ENCODE peak calls at places on chromosomes 6 and 20, in nine cellular contexts. One of them, this sample, is unnamed.
A peak's percentile ranks its signal among the peaks of the same experiment; 100 is the strongest.

GRCh38 chr20:2314759-2315439 is 19.1 kb downstream of the TGM3 start:
- DNase-seq in head of caudate nucleus: no peak
- DNase-seq in mesendoderm: peak; percentile 51
- DNase-seq in T-helper 2 cell: no peak
- DNase-seq in activated naive CD4-positive, alpha-beta T cell treated with anti-CD3 and anti-CD28 coated beads, Interleukin-2, amount 50 U/mL, for 72 hours: no peak
- DNase-seq in mesenteric fat pad: no peak
- DNase-seq in amniotic stem cell: no peak
- DNase-seq in aorta: no peak
- DNase-seq in psoas muscle: peak; percentile 72
- DNase-seq in this sample: peak; percentile 68

GRCh38 chr6:111874030-111874425 is 776 bp upstream of the FYN start:
- DNase-seq in head of caudate nucleus: no peak
- DNase-seq in mesendoderm: no peak
- DNase-seq in T-helper 2 cell: peak; percentile 58
- DNase-seq in activated naive CD4-positive, alpha-beta T cell treated with anti-CD3 and anti-CD28 coated beads, Interleukin-2, amount 50 U/mL, for 72 hours: no peak
- DNase-seq in mesenteric fat pad: no peak
- DNase-seq in amniotic stem cell: no peak
- DNase-seq in aorta: no peak
- DNase-seq in psoas muscle: peak; percentile 27
- DNase-seq in this sample: peak; percentile 24

GRCh38 chr20:36004045-36004444 is 35.7 kb downstream of the CNBD2 start:
- DNase-seq in head of caudate nucleus: no peak
- DNase-seq in mesendoderm: no peak
- DNase-seq in T-helper 2 cell: no peak
- DNase-seq in activated naive CD4-positive, alpha-beta T cell treated with anti-CD3 and anti-CD28 coated beads, Interleukin-2, amount 50 U/mL, for 72 hours: no peak
- DNase-seq in mesenteric fat pad: peak; percentile 24
- DNase-seq in amniotic stem cell: no peak
- DNase-seq in aorta: no peak
- DNase-seq in psoas muscle: no peak
- DNase-seq in this sample: no peak

GRCh38 chr6:33980176-33980805 is 165.6 kb downstream of the GRM4 start:
- DNase-seq in head of caudate nucleus: no peak
- DNase-seq in mesendoderm: no peak
- DNase-seq in T-helper 2 cell: no peak
- DNase-seq in activated naive CD4-positive, alpha-beta T cell treated with anti-CD3 and anti-CD28 coated beads, Interleukin-2, amount 50 U/mL, for 72 hours: peak; percentile 26
- DNase-seq in mesenteric fat pad: peak; percentile 77
- DNase-seq in amniotic stem cell: no peak
- DNase-seq in aorta: no peak
- DNase-seq in psoas muscle: no peak
- DNase-seq in this sample: peak; percentile 29

GRCh38 chr20:46363874-46364669 is 42.3 kb downstream of the ELMO2 start:
- DNase-seq in head of caudate nucleus: peak; percentile 93
- DNase-seq in mesendoderm: peak; percentile 96
- DNase-seq in T-helper 2 cell: peak; percentile 74
- DNase-seq in activated naive CD4-positive, alpha-beta T cell treated with anti-CD3 and anti-CD28 coated beads, Interleukin-2, amount 50 U/mL, for 72 hours: peak; percentile 91
- DNase-seq in mesenteric fat pad: peak; percentile 97
- DNase-seq in amniotic stem cell: peak; percentile 72
- DNase-seq in aorta: peak; percentile 97
- DNase-seq in psoas muscle: peak; percentile 87
- DNase-seq in this sample: peak; percentile 90

GRCh38 chr20:46359233-46359751 is 47.1 kb downstream of the ELMO2 start:
- DNase-seq in head of caudate nucleus: no peak
- DNase-seq in mesendoderm: no peak
- DNase-seq in T-helper 2 cell: no peak
- DNase-seq in activated naive CD4-positive, alpha-beta T cell treated with anti-CD3 and anti-CD28 coated beads, Interleukin-2, amount 50 U/mL, for 72 hours: no peak
- DNase-seq in mesenteric fat pad: no peak
- DNase-seq in amniotic stem cell: no peak
- DNase-seq in aorta: no peak
- DNase-seq in psoas muscle: no peak
- DNase-seq in this sample: no peak

GRCh38 chr6:133977983-133978895 is 25.2 kb downstream of the TBPL1 start:
- DNase-seq in head of caudate nucleus: no peak
- DNase-seq in mesendoderm: no peak
- DNase-seq in T-helper 2 cell: no peak
- DNase-seq in activated naive CD4-positive, alpha-beta T cell treated with anti-CD3 and anti-CD28 coated beads, Interleukin-2, amount 50 U/mL, for 72 hours: no peak
- DNase-seq in mesenteric fat pad: no peak
- DNase-seq in amniotic stem cell: no peak
- DNase-seq in aorta: no peak
- DNase-seq in psoas muscle: no peak
- DNase-seq in this sample: no peak

GRCh38 chr6:64733433-64733832 is 973.6 kb downstream of the EYS start:
- DNase-seq in head of caudate nucleus: no peak
- DNase-seq in mesendoderm: peak; percentile 33
- DNase-seq in T-helper 2 cell: no peak
- DNase-seq in activated naive CD4-positive, alpha-beta T cell treated with anti-CD3 and anti-CD28 coated beads, Interleukin-2, amount 50 U/mL, for 72 hours: no peak
- DNase-seq in mesenteric fat pad: no peak
- DNase-seq in amniotic stem cell: no peak
- DNase-seq in aorta: no peak
- DNase-seq in psoas muscle: no peak
- DNase-seq in this sample: no peak

GRCh38 chr20:59153355-59153681 is 10.3 kb upstream of the ZNF831 start:
- DNase-seq in head of caudate nucleus: peak; percentile 80
- DNase-seq in mesendoderm: no peak
- DNase-seq in T-helper 2 cell: no peak
- DNase-seq in activated naive CD4-positive, alpha-beta T cell treated with anti-CD3 and anti-CD28 coated beads, Interleukin-2, amount 50 U/mL, for 72 hours: no peak
- DNase-seq in mesenteric fat pad: no peak
- DNase-seq in amniotic stem cell: no peak
- DNase-seq in aorta: peak; percentile 89
- DNase-seq in psoas muscle: peak; percentile 73
- DNase-seq in this sample: peak; percentile 51

GRCh38 chr6:137631323-137631722 is 137.1 kb upstream of the OLIG3 start:
- DNase-seq in head of caudate nucleus: no peak
- DNase-seq in mesendoderm: peak; percentile 18
- DNase-seq in T-helper 2 cell: no peak
- DNase-seq in activated naive CD4-positive, alpha-beta T cell treated with anti-CD3 and anti-CD28 coated beads, Interleukin-2, amount 50 U/mL, for 72 hours: no peak
- DNase-seq in mesenteric fat pad: no peak
- DNase-seq in amniotic stem cell: no peak
- DNase-seq in aorta: no peak
- DNase-seq in psoas muscle: no peak
- DNase-seq in this sample: no peak

GRCh38 chr6:170080828-170081368 is 210.0 kb downstream of the DLL1 start:
- DNase-seq in head of caudate nucleus: peak; percentile 63
- DNase-seq in mesendoderm: no peak
- DNase-seq in T-helper 2 cell: no peak
- DNase-seq in activated naive CD4-positive, alpha-beta T cell treated with anti-CD3 and anti-CD28 coated beads, Interleukin-2, amount 50 U/mL, for 72 hours: no peak
- DNase-seq in mesenteric fat pad: peak; percentile 83
- DNase-seq in amniotic stem cell: no peak
- DNase-seq in aorta: peak; percentile 74
- DNase-seq in psoas muscle: no peak
- DNase-seq in this sample: no peak

GRCh38 chr6:24926639-24927038 is 9.1 kb downstream of the RIPOR2 start:
- DNase-seq in head of caudate nucleus: no peak
- DNase-seq in mesendoderm: no peak
- DNase-seq in T-helper 2 cell: no peak
- DNase-seq in activated naive CD4-positive, alpha-beta T cell treated with anti-CD3 and anti-CD28 coated beads, Interleukin-2, amount 50 U/mL, for 72 hours: no peak
- DNase-seq in mesenteric fat pad: no peak
- DNase-seq in amniotic stem cell: no peak
- DNase-seq in aorta: no peak
- DNase-seq in psoas muscle: no peak
- DNase-seq in this sample: no peak

GRCh38 chr6:159943101-159943632 is 25.7 kb upstream of the IGF2R start:
- DNase-seq in head of caudate nucleus: no peak
- DNase-seq in mesendoderm: peak; percentile 38
- DNase-seq in T-helper 2 cell: no peak
- DNase-seq in activated naive CD4-positive, alpha-beta T cell treated with anti-CD3 and anti-CD28 coated beads, Interleukin-2, amount 50 U/mL, for 72 hours: no peak
- DNase-seq in mesenteric fat pad: no peak
- DNase-seq in amniotic stem cell: no peak
- DNase-seq in aorta: no peak
- DNase-seq in psoas muscle: peak; percentile 36
- DNase-seq in this sample: no peak

GRCh38 chr6:105896821-105897095 is 189.4 kb upstream of the PRDM1 start:
- DNase-seq in head of caudate nucleus: no peak
- DNase-seq in mesendoderm: no peak
- DNase-seq in T-helper 2 cell: no peak
- DNase-seq in activated naive CD4-positive, alpha-beta T cell treated with anti-CD3 and anti-CD28 coated beads, Interleukin-2, amount 50 U/mL, for 72 hours: no peak
- DNase-seq in mesenteric fat pad: no peak
- DNase-seq in amniotic stem cell: no peak
- DNase-seq in aorta: no peak
- DNase-seq in psoas muscle: no peak
- DNase-seq in this sample: no peak

GRCh38 chr6:32816746-32817204 is at the start of gene HLA-DOB:
- DNase-seq in head of caudate nucleus: no peak
- DNase-seq in mesendoderm: peak; percentile 25
- DNase-seq in T-helper 2 cell: no peak
- DNase-seq in activated naive CD4-positive, alpha-beta T cell treated with anti-CD3 and anti-CD28 coated beads, Interleukin-2, amount 50 U/mL, for 72 hours: no peak
- DNase-seq in mesenteric fat pad: no peak
- DNase-seq in amniotic stem cell: no peak
- DNase-seq in aorta: no peak
- DNase-seq in psoas muscle: no peak
- DNase-seq in this sample: no peak

GRCh38 chr6:90263653-90264052 is 33.0 kb downstream of the BACH2 start:
- DNase-seq in head of caudate nucleus: no peak
- DNase-seq in mesendoderm: no peak
- DNase-seq in T-helper 2 cell: no peak
- DNase-seq in activated naive CD4-positive, alpha-beta T cell treated with anti-CD3 and anti-CD28 coated beads, Interleukin-2, amount 50 U/mL, for 72 hours: no peak
- DNase-seq in mesenteric fat pad: no peak
- DNase-seq in amniotic stem cell: no peak
- DNase-seq in aorta: no peak
- DNase-seq in psoas muscle: no peak
- DNase-seq in this sample: no peak

GRCh38 chr6:154602296-154602695 is 91.8 kb upstream of the CNKSR3 start:
- DNase-seq in head of caudate nucleus: no peak
- DNase-seq in mesendoderm: no peak
- DNase-seq in T-helper 2 cell: no peak
- DNase-seq in activated naive CD4-positive, alpha-beta T cell treated with anti-CD3 and anti-CD28 coated beads, Interleukin-2, amount 50 U/mL, for 72 hours: no peak
- DNase-seq in mesenteric fat pad: no peak
- DNase-seq in amniotic stem cell: no peak
- DNase-seq in aorta: no peak
- DNase-seq in psoas muscle: no peak
- DNase-seq in this sample: no peak

GRCh38 chr6:12238191-12238590 is 52.0 kb upstream of the EDN1 start:
- DNase-seq in head of caudate nucleus: no peak
- DNase-seq in mesendoderm: no peak
- DNase-seq in T-helper 2 cell: no peak
- DNase-seq in activated naive CD4-positive, alpha-beta T cell treated with anti-CD3 and anti-CD28 coated beads, Interleukin-2, amount 50 U/mL, for 72 hours: no peak
- DNase-seq in mesenteric fat pad: no peak
- DNase-seq in amniotic stem cell: no peak
- DNase-seq in aorta: no peak
- DNase-seq in psoas muscle: no peak
- DNase-seq in this sample: no peak

GRCh38 chr6:31407699-31408098 is 4.3 kb downstream of the MICA start:
- DNase-seq in head of caudate nucleus: no peak
- DNase-seq in mesendoderm: no peak
- DNase-seq in T-helper 2 cell: no peak
- DNase-seq in activated naive CD4-positive, alpha-beta T cell treated with anti-CD3 and anti-CD28 coated beads, Interleukin-2, amount 50 U/mL, for 72 hours: no peak
- DNase-seq in mesenteric fat pad: no peak
- DNase-seq in amniotic stem cell: peak; percentile 48
- DNase-seq in aorta: no peak
- DNase-seq in psoas muscle: no peak
- DNase-seq in this sample: no peak

GRCh38 chr6:158213925-158214674 is 46.0 kb downstream of the GTF2H5 start:
- DNase-seq in head of caudate nucleus: peak; percentile 76
- DNase-seq in mesendoderm: peak; percentile 79
- DNase-seq in T-helper 2 cell: peak; percentile 23
- DNase-seq in activated naive CD4-positive, alpha-beta T cell treated with anti-CD3 and anti-CD28 coated beads, Interleukin-2, amount 50 U/mL, for 72 hours: no peak
- DNase-seq in mesenteric fat pad: peak; percentile 79
- DNase-seq in amniotic stem cell: peak; percentile 40
- DNase-seq in aorta: no peak
- DNase-seq in psoas muscle: peak; percentile 46
- DNase-seq in this sample: peak; percentile 58

GRCh38 chr6:33955566-33955965 is 151.8 kb upstream of the MLN start:
- DNase-seq in head of caudate nucleus: no peak
- DNase-seq in mesendoderm: no peak
- DNase-seq in T-helper 2 cell: no peak
- DNase-seq in activated naive CD4-positive, alpha-beta T cell treated with anti-CD3 and anti-CD28 coated beads, Interleukin-2, amount 50 U/mL, for 72 hours: no peak
- DNase-seq in mesenteric fat pad: no peak
- DNase-seq in amniotic stem cell: no peak
- DNase-seq in aorta: peak; percentile 70
- DNase-seq in psoas muscle: no peak
- DNase-seq in this sample: no peak

GRCh38 chr20:49624317-49624716 is 56.4 kb upstream of the PTGIS start:
- DNase-seq in head of caudate nucleus: no peak
- DNase-seq in mesendoderm: no peak
- DNase-seq in T-helper 2 cell: no peak
- DNase-seq in activated naive CD4-positive, alpha-beta T cell treated with anti-CD3 and anti-CD28 coated beads, Interleukin-2, amount 50 U/mL, for 72 hours: no peak
- DNase-seq in mesenteric fat pad: peak; percentile 16
- DNase-seq in amniotic stem cell: no peak
- DNase-seq in aorta: no peak
- DNase-seq in psoas muscle: no peak
- DNase-seq in this sample: no peak

GRCh38 chr6:16964553-16965499 is 137.0 kb upstream of the STMND1 start:
- DNase-seq in head of caudate nucleus: peak; percentile 79
- DNase-seq in mesendoderm: peak; percentile 96
- DNase-seq in T-helper 2 cell: peak; percentile 57
- DNase-seq in activated naive CD4-positive, alpha-beta T cell treated with anti-CD3 and anti-CD28 coated beads, Interleukin-2, amount 50 U/mL, for 72 hours: peak; percentile 58
- DNase-seq in mesenteric fat pad: no peak
- DNase-seq in amniotic stem cell: peak; percentile 71
- DNase-seq in aorta: peak; percentile 87
- DNase-seq in psoas muscle: peak; percentile 62
- DNase-seq in this sample: peak; percentile 82

GRCh38 chr6:69926745-69927144 is 60.4 kb downstream of the COL19A1 start:
- DNase-seq in head of caudate nucleus: no peak
- DNase-seq in mesendoderm: no peak
- DNase-seq in T-helper 2 cell: no peak
- DNase-seq in activated naive CD4-positive, alpha-beta T cell treated with anti-CD3 and anti-CD28 coated beads, Interleukin-2, amount 50 U/mL, for 72 hours: no peak
- DNase-seq in mesenteric fat pad: no peak
- DNase-seq in amniotic stem cell: no peak
- DNase-seq in aorta: no peak
- DNase-seq in psoas muscle: no peak
- DNase-seq in this sample: no peak

GRCh38 chr6:74967821-74968220 is 238.0 kb downstream of the COL12A1 start:
- DNase-seq in head of caudate nucleus: no peak
- DNase-seq in mesendoderm: no peak
- DNase-seq in T-helper 2 cell: no peak
- DNase-seq in activated naive CD4-positive, alpha-beta T cell treated with anti-CD3 and anti-CD28 coated beads, Interleukin-2, amount 50 U/mL, for 72 hours: no peak
- DNase-seq in mesenteric fat pad: no peak
- DNase-seq in amniotic stem cell: no peak
- DNase-seq in aorta: no peak
- DNase-seq in psoas muscle: no peak
- DNase-seq in this sample: no peak

GRCh38 chr20:6711950-6712634 is 55.4 kb upstream of the BMP2 start:
- DNase-seq in head of caudate nucleus: no peak
- DNase-seq in mesendoderm: no peak
- DNase-seq in T-helper 2 cell: no peak
- DNase-seq in activated naive CD4-positive, alpha-beta T cell treated with anti-CD3 and anti-CD28 coated beads, Interleukin-2, amount 50 U/mL, for 72 hours: no peak
- DNase-seq in mesenteric fat pad: no peak
- DNase-seq in amniotic stem cell: no peak
- DNase-seq in aorta: no peak
- DNase-seq in psoas muscle: no peak
- DNase-seq in this sample: no peak

GRCh38 chr6:138310294-138310693 is 67.4 kb upstream of the SMIM28 start:
- DNase-seq in head of caudate nucleus: no peak
- DNase-seq in mesendoderm: no peak
- DNase-seq in T-helper 2 cell: no peak
- DNase-seq in activated naive CD4-positive, alpha-beta T cell treated with anti-CD3 and anti-CD28 coated beads, Interleukin-2, amount 50 U/mL, for 72 hours: no peak
- DNase-seq in mesenteric fat pad: no peak
- DNase-seq in amniotic stem cell: no peak
- DNase-seq in aorta: no peak
- DNase-seq in psoas muscle: no peak
- DNase-seq in this sample: no peak

GRCh38 chr6:147586044-147586443 is 77.6 kb downstream of the SAMD5 start:
- DNase-seq in head of caudate nucleus: no peak
- DNase-seq in mesendoderm: no peak
- DNase-seq in T-helper 2 cell: no peak
- DNase-seq in activated naive CD4-positive, alpha-beta T cell treated with anti-CD3 and anti-CD28 coated beads, Interleukin-2, amount 50 U/mL, for 72 hours: no peak
- DNase-seq in mesenteric fat pad: no peak
- DNase-seq in amniotic stem cell: no peak
- DNase-seq in aorta: no peak
- DNase-seq in psoas muscle: no peak
- DNase-seq in this sample: peak; percentile 43

GRCh38 chr6:161498359-161498758 is 224.5 kb upstream of the AGPAT4 start:
- DNase-seq in head of caudate nucleus: peak; percentile 15
- DNase-seq in mesendoderm: peak; percentile 98
- DNase-seq in T-helper 2 cell: no peak
- DNase-seq in activated naive CD4-positive, alpha-beta T cell treated with anti-CD3 and anti-CD28 coated beads, Interleukin-2, amount 50 U/mL, for 72 hours: no peak
- DNase-seq in mesenteric fat pad: no peak
- DNase-seq in amniotic stem cell: no peak
- DNase-seq in aorta: no peak
- DNase-seq in psoas muscle: no peak
- DNase-seq in this sample: peak; percentile 33

GRCh38 chr6:141610741-141611140 is 522.0 kb upstream of the GJE1 start:
- DNase-seq in head of caudate nucleus: no peak
- DNase-seq in mesendoderm: peak; percentile 46
- DNase-seq in T-helper 2 cell: no peak
- DNase-seq in activated naive CD4-positive, alpha-beta T cell treated with anti-CD3 and anti-CD28 coated beads, Interleukin-2, amount 50 U/mL, for 72 hours: no peak
- DNase-seq in mesenteric fat pad: no peak
- DNase-seq in amniotic stem cell: no peak
- DNase-seq in aorta: no peak
- DNase-seq in psoas muscle: no peak
- DNase-seq in this sample: no peak

GRCh38 chr6:36769676-36770499 is 69.4 kb downstream of the CPNE5 start:
- DNase-seq in head of caudate nucleus: no peak
- DNase-seq in mesendoderm: peak; percentile 31
- DNase-seq in T-helper 2 cell: no peak
- DNase-seq in activated naive CD4-positive, alpha-beta T cell treated with anti-CD3 and anti-CD28 coated beads, Interleukin-2, amount 50 U/mL, for 72 hours: peak; percentile 69
- DNase-seq in mesenteric fat pad: no peak
- DNase-seq in amniotic stem cell: no peak
- DNase-seq in aorta: no peak
- DNase-seq in psoas muscle: no peak
- DNase-seq in this sample: peak; percentile 56